ENCODE peak calls at places on chromosomes 12 and 14, in ten cellular contexts. J, M, O, K, P, X, R, Y, V and Z are unnamed samples.

GRCh38 chr14:99389171-99389826 is 91.4 kb downstream of the SETD3 start:
- DNase-seq in J (peak), M (no peak), O (peak), K (peak), P (no peak), X (peak), R (no peak), Y (peak), V (no peak), Z (no peak)

GRCh38 chr12:26803552-26803951 is 29.4 kb downstream of the ITPR2 start:
- DNase-seq in J (no peak), M (peak), O (no peak), K (no peak), P (no peak), X (peak), R (no peak), Y (no peak), V (no peak), Z (no peak)

GRCh38 chr14:93219103-93219726 is 12.2 kb downstream of the UBR7 start:
- DNase-seq in J (peak), M (no peak), O (peak), K (peak), P (no peak), X (peak), R (no peak), Y (peak), V (no peak), Z (no peak)

GRCh38 chr12:120580787-120581723 is at the start of gene POP5:
- DNase-seq in J (peak), M (peak), O (peak), K (peak), P (peak), X (peak), R (peak), Y (peak), V (peak), Z (peak)

GRCh38 chr14:88168498-88169165 is 154.4 kb downstream of the KCNK10 start:
- DNase-seq in J (peak), M (no peak), O (peak), K (peak), P (peak), X (peak), R (no peak), Y (peak), V (no peak), Z (peak)

GRCh38 chr14:74580275-74580672 is 31.8 kb downstream of the LTBP2 start:
- DNase-seq in J (no peak), M (no peak), O (no peak), K (no peak), P (no peak), X (no peak), R (no peak), Y (no peak), V (no peak), Z (no peak)

GRCh38 chr14:31261859-31262739 is 54.5 kb upstream of the HECTD1 start:
- DNase-seq in J (peak), M (peak), O (no peak), K (peak), P (peak), X (peak), R (peak), Y (peak), V (peak), Z (no peak)

GRCh38 chr12:107092669-107093546 is 441 bp downstream of the CRY1 start:
- DNase-seq in J (peak), M (peak), O (peak), K (no peak), P (peak), X (peak), R (peak), Y (peak), V (peak), Z (peak)

GRCh38 chr12:57864811-57865751 is 18.6 kb upstream of the CTDSP2 start:
- DNase-seq in J (peak), M (peak), O (peak), K (peak), P (peak), X (peak), R (peak), Y (peak), V (peak), Z (peak)

GRCh38 chr14:51424569-51425251 is 184.7 kb downstream of the TMX1 start:
- DNase-seq in J (no peak), M (no peak), O (peak), K (peak), P (no peak), X (peak), R (no peak), Y (no peak), V (no peak), Z (no peak)

GRCh38 chr12:42729532-42729895 is 140.0 kb upstream of the PRICKLE1 start:
- DNase-seq in J (no peak), M (no peak), O (no peak), K (no peak), P (no peak), X (peak), R (no peak), Y (no peak), V (no peak), Z (no peak)

GRCh38 chr12:6347367-6348338 is 5.8 kb upstream of the TNFRSF1A start:
- DNase-seq in J (peak), M (peak), O (no peak), K (peak), P (peak), X (peak), R (peak), Y (peak), V (peak), Z (no peak)

GRCh38 chr12:26056335-26056734 is 68.5 kb downstream of the BHLHE41 start:
- DNase-seq in J (peak), M (no peak), O (peak), K (peak), P (no peak), X (peak), R (no peak), Y (peak), V (no peak), Z (no peak)

GRCh38 chr12:76236640-76237039 is 111.6 kb downstream of the BBS10 start:
- DNase-seq in J (no peak), M (no peak), O (peak), K (no peak), P (no peak), X (peak), R (no peak), Y (no peak), V (no peak), Z (no peak)

GRCh38 chr14:101497910-101498860 is 63.1 kb upstream of the DIO3 start:
- DNase-seq in J (no peak), M (no peak), O (no peak), K (no peak), P (no peak), X (no peak), R (peak), Y (peak), V (peak), Z (no peak)

GRCh38 chr12:2683283-2684025 is 111.3 kb upstream of the FKBP4 start:
- DNase-seq in J (no peak), M (no peak), O (no peak), K (no peak), P (peak), X (peak), R (no peak), Y (no peak), V (no peak), Z (no peak)

GRCh38 chr12:38161123-38162000 is 155.2 kb upstream of the ALG10B start:
- DNase-seq in J (no peak), M (no peak), O (no peak), K (no peak), P (no peak), X (no peak), R (no peak), Y (no peak), V (no peak), Z (no peak)

GRCh38 chr12:19740472-19741131 is 301.3 kb downstream of the AEBP2 start:
- DNase-seq in J (no peak), M (no peak), O (no peak), K (no peak), P (no peak), X (no peak), R (no peak), Y (no peak), V (no peak), Z (no peak)

GRCh38 chr12:18898469-18898868 is 160.6 kb downstream of the CAPZA3 start:
- DNase-seq in J (peak), M (no peak), O (no peak), K (no peak), P (no peak), X (peak), R (no peak), Y (no peak), V (no peak), Z (no peak)

GRCh38 chr12:57057037-57057436 is 7.1 kb upstream of the MYO1A start:
- DNase-seq in J (peak), M (no peak), O (no peak), K (no peak), P (no peak), X (peak), R (no peak), Y (no peak), V (no peak), Z (no peak)

GRCh38 chr12:4628406-4628805 is 20.4 kb downstream of the AKAP3 start:
- DNase-seq in J (no peak), M (peak), O (no peak), K (no peak), P (no peak), X (no peak), R (no peak), Y (no peak), V (no peak), Z (no peak)

GRCh38 chr12:113453330-113453729 is 18.3 kb downstream of the LHX5 start:
- DNase-seq in J (no peak), M (no peak), O (no peak), K (no peak), P (no peak), X (no peak), R (no peak), Y (no peak), V (no peak), Z (no peak)

GRCh38 chr14:100717371-100717770 is 9.3 kb upstream of the DLK1 start:
- DNase-seq in J (no peak), M (no peak), O (no peak), K (no peak), P (no peak), X (no peak), R (no peak), Y (no peak), V (no peak), Z (no peak)

GRCh38 chr12:99223554-99223953 is 424.0 kb upstream of the GARIN6 start:
- DNase-seq in J (no peak), M (no peak), O (no peak), K (no peak), P (no peak), X (no peak), R (no peak), Y (no peak), V (no peak), Z (no peak)

GRCh38 chr14:92135269-92135668 is 13.5 kb downstream of the CPSF2 start:
- DNase-seq in J (peak), M (no peak), O (no peak), K (peak), P (no peak), X (peak), R (no peak), Y (no peak), V (no peak), Z (no peak)

GRCh38 chr12:114636723-114637480 is 47.1 kb downstream of the TBX3 start:
- DNase-seq in J (peak), M (no peak), O (no peak), K (peak), P (no peak), X (peak), R (no peak), Y (no peak), V (no peak), Z (no peak)

GRCh38 chr14:69114763-69115162 is 38.2 kb downstream of the DCAF5 start:
- DNase-seq in J (no peak), M (no peak), O (no peak), K (no peak), P (no peak), X (no peak), R (no peak), Y (no peak), V (no peak), Z (no peak)

GRCh38 chr12:109673379-109673778 is 40.2 kb upstream of the FAM222A start:
- DNase-seq in J (peak), M (no peak), O (no peak), K (no peak), P (no peak), X (no peak), R (no peak), Y (no peak), V (no peak), Z (no peak)

GRCh38 chr14:91893659-91894058 is 26.3 kb upstream of the TC2N start:
- DNase-seq in J (no peak), M (no peak), O (no peak), K (peak), P (no peak), X (peak), R (peak), Y (no peak), V (no peak), Z (no peak)

GRCh38 chr12:106139422-106140141 is 828 bp upstream of the NUAK1 start:
- DNase-seq in J (peak), M (no peak), O (peak), K (peak), P (peak), X (peak), R (peak), Y (peak), V (peak), Z (no peak)

GRCh38 chr14:68978550-68978911 is 571 bp downstream of the ACTN1 start:
- DNase-seq in J (peak), M (peak), O (no peak), K (peak), P (peak), X (peak), R (peak), Y (peak), V (peak), Z (no peak)

GRCh38 chr12:29255061-29255460 is 106.0 kb downstream of the FAR2 start:
- DNase-seq in J (peak), M (no peak), O (no peak), K (no peak), P (no peak), X (no peak), R (no peak), Y (no peak), V (no peak), Z (no peak)

GRCh38 chr12:123131879-123132402 is 18.9 kb downstream of the PITPNM2 start:
- DNase-seq in J (peak), M (peak), O (no peak), K (no peak), P (peak), X (no peak), R (no peak), Y (peak), V (no peak), Z (no peak)

GRCh38 chr12:117820216-117820907 is 148.4 kb downstream of the KSR2 start:
- DNase-seq in J (no peak), M (no peak), O (no peak), K (no peak), P (no peak), X (no peak), R (no peak), Y (no peak), V (no peak), Z (no peak)

GRCh38 chr12:106888348-106888970 is 67.2 kb upstream of the TMEM263 start:
- DNase-seq in J (no peak), M (no peak), O (no peak), K (no peak), P (no peak), X (no peak), R (no peak), Y (no peak), V (no peak), Z (no peak)

GRCh38 chr14:35236806-35237205 is 55.4 kb upstream of the PSMA6 start:
- DNase-seq in J (no peak), M (no peak), O (no peak), K (no peak), P (no peak), X (no peak), R (no peak), Y (no peak), V (no peak), Z (no peak)

GRCh38 chr14:38078393-38078792 is 129.3 kb upstream of the SSTR1 start:
- DNase-seq in J (peak), M (no peak), O (no peak), K (no peak), P (peak), X (no peak), R (no peak), Y (peak), V (peak), Z (no peak)

GRCh38 chr12:107369679-107370078 is 276.3 kb upstream of the CRY1 start:
- DNase-seq in J (peak), M (no peak), O (no peak), K (no peak), P (no peak), X (no peak), R (no peak), Y (no peak), V (no peak), Z (no peak)

DNA sequence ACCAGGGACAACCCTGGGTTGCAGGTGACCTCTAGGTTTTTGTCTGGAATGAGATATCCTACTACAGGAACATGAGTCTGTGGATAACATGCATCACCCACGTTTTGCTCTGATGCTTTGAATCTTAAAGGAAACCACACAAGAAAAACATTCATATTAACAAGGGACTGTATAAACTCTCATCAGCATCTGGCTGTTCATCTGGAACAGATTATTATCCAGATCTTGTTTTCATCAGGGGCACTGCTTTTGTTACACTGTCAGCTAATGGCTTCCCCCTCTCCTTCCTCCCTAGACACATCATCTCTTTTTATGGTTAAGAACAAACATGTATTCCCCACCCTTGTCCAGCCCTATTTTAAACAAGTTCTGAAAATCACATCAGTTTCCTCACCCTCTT is 1095.7 kb downstream of the AACS start:
- DNase-seq in J (no peak), M (no peak), O (no peak), K (no peak), P (no peak), X (no peak), R (no peak), Y (no peak), V (no peak), Z (no peak)
- H3K27ac ChIP-seq in J (no peak), M (no peak), O (no peak), K (no peak), P (no peak), X (no peak), R (no peak), Y (no peak), V (no peak), Z (no peak)

GRCh38 chr12:49936895-49937294 is 13.6 kb upstream of the AQP2 start:
- DNase-seq in J (no peak), M (no peak), O (no peak), K (no peak), P (no peak), X (no peak), R (no peak), Y (no peak), V (no peak), Z (no peak)
- H3K27ac ChIP-seq in J (no peak), M (no peak), O (no peak), K (no peak), P (no peak), X (no peak), R (no peak), Y (no peak), V (no peak), Z (no peak)

GRCh38 chr12:124868252-124868965 is 4.7 kb upstream of the SCARB1 start:
- DNase-seq in J (no peak), M (no peak), O (no peak), K (no peak), P (no peak), X (no peak), R (no peak), Y (no peak), V (no peak), Z (no peak)

GRCh38 chr12:124871297-124871696 is 7.6 kb upstream of the SCARB1 start:
- DNase-seq in J (no peak), M (no peak), O (no peak), K (no peak), P (no peak), X (no peak), R (no peak), Y (no peak), V (no peak), Z (no peak)

GRCh38 chr12:124870515-124870914 is 6.9 kb upstream of the SCARB1 start:
- DNase-seq in J (no peak), M (no peak), O (no peak), K (no peak), P (no peak), X (no peak), R (no peak), Y (no peak), V (no peak), Z (no peak)

GRCh38 chr12:124867389-124867930 is 3.8 kb upstream of the SCARB1 start:
- DNase-seq in J (peak), M (no peak), O (peak), K (peak), P (no peak), X (no peak), R (no peak), Y (peak), V (no peak), Z (no peak)

GRCh38 chr12:124869011-124869665 is 5.5 kb upstream of the SCARB1 start:
- DNase-seq in J (no peak), M (no peak), O (no peak), K (no peak), P (no peak), X (no peak), R (no peak), Y (no peak), V (peak), Z (no peak)
- H3K27ac ChIP-seq in J (peak), M (no peak), O (no peak), K (no peak), P (no peak), X (no peak), R (peak), Y (peak), V (no peak), Z (no peak)

DNA sequence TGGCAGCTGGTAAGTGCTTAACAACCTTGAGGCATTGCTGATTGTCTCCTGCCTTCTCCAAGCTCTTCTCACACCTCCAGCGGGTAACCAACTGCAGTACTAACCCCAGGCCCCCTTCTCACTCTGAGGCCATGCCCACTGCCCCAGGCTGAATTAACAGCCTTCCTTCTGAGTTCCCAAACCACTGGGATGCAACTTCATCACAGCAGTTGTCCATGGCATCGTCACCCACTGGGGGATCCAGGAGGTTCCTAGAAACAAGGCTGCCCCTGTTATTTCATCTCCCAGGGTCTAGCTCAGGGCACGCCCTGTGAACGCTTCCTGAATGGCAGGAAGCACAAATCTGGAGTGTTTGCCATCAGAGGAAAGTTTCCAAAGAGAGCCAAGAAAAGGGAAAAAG is 58.0 kb downstream of the SYNE3 start:
- DNase-seq in J (no peak), M (no peak), O (no peak), K (no peak), P (no peak), X (no peak), R (no peak), Y (no peak), V (no peak), Z (no peak)
- H3K27ac ChIP-seq in J (no peak), M (no peak), O (no peak), K (no peak), P (no peak), X (no peak), R (no peak), Y (no peak), V (no peak), Z (no peak)

DNA sequence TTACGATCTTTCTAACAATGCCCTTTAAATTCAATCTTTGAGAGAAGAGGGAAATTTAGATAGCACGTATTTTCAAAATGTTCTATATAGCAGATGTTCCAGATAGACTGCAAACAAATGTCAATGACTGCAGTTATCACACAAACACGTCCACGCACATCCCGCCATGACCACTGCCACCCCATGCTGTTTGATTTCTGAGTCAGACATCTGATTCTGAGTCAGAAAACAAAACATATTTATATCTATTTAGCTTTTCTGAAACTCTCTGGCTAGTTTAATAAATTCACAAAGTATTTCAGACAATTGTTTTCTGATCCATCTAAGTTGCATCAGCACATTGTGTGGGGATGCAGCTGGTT is 105.9 kb upstream of the BCAT1 start:
- DNase-seq in J (no peak), M (no peak), O (peak), K (peak), P (no peak), X (peak), R (no peak), Y (no peak), V (no peak), Z (no peak)
- H3K27ac ChIP-seq in J (no peak), M (no peak), O (peak), K (no peak), P (no peak), X (no peak), R (no peak), Y (peak), V (no peak), Z (peak)

GRCh38 chr12:78490841-78491240 is 373.7 kb upstream of the SYT1 start:
- DNase-seq in J (no peak), M (no peak), O (no peak), K (no peak), P (no peak), X (peak), R (no peak), Y (no peak), V (no peak), Z (no peak)
- H3K27ac ChIP-seq in J (no peak), M (no peak), O (no peak), K (no peak), P (no peak), X (no peak), R (no peak), Y (no peak), V (no peak), Z (no peak)

DNA sequence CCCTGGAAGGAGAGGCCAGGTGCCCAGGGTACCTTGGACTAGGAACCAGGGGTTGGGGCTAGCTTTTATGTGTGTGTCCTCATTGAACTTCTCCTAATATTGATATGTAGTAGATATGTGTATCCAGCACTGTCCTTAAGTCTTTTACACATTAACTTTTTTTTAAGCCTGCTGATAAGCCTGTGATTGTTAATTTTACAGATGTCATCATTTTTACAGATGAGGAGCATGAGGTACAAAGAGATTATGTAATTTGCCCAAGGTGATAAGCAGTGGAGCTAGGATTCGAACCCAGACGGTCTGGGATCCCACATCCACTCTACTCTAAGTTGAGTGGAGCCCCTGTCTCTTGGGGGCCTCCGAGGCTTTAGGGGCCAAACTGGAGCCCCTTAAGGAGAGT is 10.2 kb upstream of the NR4A1 start:
- DNase-seq in J (no peak), M (no peak), O (no peak), K (no peak), P (no peak), X (no peak), R (no peak), Y (no peak), V (no peak), Z (no peak)
- H3K27ac ChIP-seq in J (no peak), M (peak), O (no peak), K (no peak), P (no peak), X (no peak), R (peak), Y (no peak), V (peak), Z (no peak)